ENCODE peak calls at places on chromosomes 7 and 10, in four cellular contexts. K is HepG2, T is K562, U is HCT116. C is an unnamed sample.

GRCh38 chr10:80196270-80196949 is 8.9 kb downstream of the ANXA11 start:
- DNase-seq in K (peak; percentile 90), U (peak; percentile 90), T (no peak), C (no peak)

GRCh38 chr10:70250956-70251680 is 17.9 kb upstream of the PPA1 start:
- DNase-seq in U (no peak), K (no peak), T (no peak), C (no peak)

GRCh38 chr10:95414844-95415545 is 124.2 kb upstream of the PDLIM1 start:
- DNase-seq in T (no peak), K (no peak), U (no peak), C (no peak)

GRCh38 chr7:11203688-11204087 is 230.0 kb downstream of the PHF14 start:
- DNase-seq in K (no peak), T (no peak), U (no peak), C (no peak)

GRCh38 chr10:103693812-103694205 is 161.6 kb downstream of the SH3PXD2A start:
- DNase-seq in T (no peak), K (no peak), U (no peak), C (no peak)

GRCh38 chr7:144854839-144855424 is 19.1 kb upstream of the TPK1 start:
- DNase-seq in U (peak; percentile 42), T (peak; percentile 45), K (peak; percentile 4), C (no peak)

GRCh38 chr7:64655811-64656210 is 10.1 kb upstream of the ZNF107 start:
- DNase-seq in U (no peak), T (no peak), K (no peak), C (no peak)

GRCh38 chr7:150449206-150449956 is 1.0 kb upstream of the GIMAP8 start:
- DNase-seq in U (no peak), T (no peak), K (no peak), C (no peak)

GRCh38 chr10:98020784-98021183 is 9.6 kb downstream of the CRTAC1 start:
- DNase-seq in T (no peak), U (no peak), K (no peak), C (no peak)

GRCh38 chr10:98019784-98020183 is 10.6 kb downstream of the CRTAC1 start:
- DNase-seq in T (no peak), K (no peak), U (no peak), C (no peak)

GRCh38 chr10:98023024-98023423 is 7.4 kb downstream of the CRTAC1 start:
- DNase-seq in K (no peak), T (no peak), U (no peak), C (no peak)

GRCh38 chr10:98016781-98017475 is 13.5 kb downstream of the CRTAC1 start:
- DNase-seq in U (no peak), T (no peak), K (no peak), C (no peak)

GRCh38 chr10:98020254-98020653 is 10.2 kb downstream of the CRTAC1 start:
- DNase-seq in U (no peak), K (no peak), T (no peak), C (no peak)
- TF ChIP-seq TCF7L2 in U (no peak), K (no peak), T (no peak), C (no peak)

DNA sequence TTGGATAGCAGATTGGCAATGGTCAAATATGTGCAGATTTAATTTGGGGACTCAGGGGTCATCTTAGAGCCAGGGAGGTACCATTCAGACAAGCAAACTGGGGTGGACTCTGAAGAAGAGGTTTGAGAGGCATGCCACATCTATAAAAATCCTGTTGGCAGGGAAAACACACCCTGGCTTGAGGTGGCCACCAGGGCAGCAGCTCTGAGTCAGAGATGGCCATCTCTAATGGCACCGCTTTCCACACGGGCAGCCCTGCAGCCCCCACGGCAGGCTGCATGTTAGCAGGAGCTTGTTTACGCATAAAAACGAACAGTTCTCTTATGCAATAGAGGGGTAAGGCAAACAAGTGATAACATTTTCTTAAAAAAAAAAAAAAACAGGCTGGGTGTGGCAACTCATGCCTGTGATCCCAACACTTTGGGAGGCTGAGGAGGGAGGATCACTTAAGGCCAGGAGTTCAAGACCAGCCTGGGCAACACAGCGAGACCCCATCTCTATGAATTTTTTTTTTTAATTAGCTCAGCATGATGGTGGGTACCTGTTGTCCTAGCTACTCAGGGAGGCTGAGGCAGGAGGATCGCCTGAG is 14.9 kb downstream of the DLG5 start:
- DNase-seq in K (peak; percentile 77), T (peak; percentile 59), U (no peak), C (no peak)
- TF ChIP-seq CTCF in K (peak; percentile 29), T (no peak), U (no peak), C (no peak)

GRCh38 chr7:22110227-22110839 is 164.6 kb upstream of the CDCA7L start:
- DNase-seq in T (peak; percentile 86), K (peak; percentile 81), U (peak; percentile 74), C (peak; percentile 78)

GRCh38 chr7:22109761-22110160 is 164.1 kb upstream of the CDCA7L start:
- DNase-seq in U (peak; percentile 6), K (peak; percentile 65), T (peak; percentile 71), C (no peak)

GRCh38 chr7:22113041-22113440 is 167.3 kb upstream of the CDCA7L start:
- DNase-seq in T (no peak), K (no peak), U (no peak), C (no peak)

GRCh38 chr7:22111661-22112060 is 166.0 kb upstream of the CDCA7L start:
- DNase-seq in U (no peak), T (no peak), K (no peak), C (no peak)

DNA sequence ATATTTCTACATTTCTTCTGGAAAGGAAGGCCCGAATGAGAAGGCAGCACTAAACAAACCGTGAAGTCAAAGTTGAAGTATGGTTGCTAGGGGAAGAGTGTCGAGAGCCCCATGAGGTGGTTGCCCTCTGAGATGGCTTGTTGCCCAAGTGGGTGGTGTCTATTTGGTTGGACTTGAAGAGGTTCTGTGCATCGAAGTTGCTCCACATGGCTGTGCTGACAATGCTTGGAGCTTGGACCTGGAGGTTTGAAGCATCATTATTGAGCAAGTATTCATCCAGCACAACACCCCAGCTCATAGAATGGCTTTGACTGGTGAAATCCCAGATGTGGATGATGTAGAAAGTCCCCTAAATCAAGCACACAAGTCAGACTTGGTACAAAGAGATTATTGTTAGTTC is 165.2 kb upstream of the CDCA7L start:
- DNase-seq in U (no peak), K (peak; percentile 9), T (no peak), C (no peak)
- H3K27ac ChIP-seq in U (no peak overlapping the region), K (no peak overlapping the region), T (no peak overlapping the region), C (no peak overlapping the region)

GRCh38 chr7:107208046-107208458 is 39.2 kb downstream of the HBP1 start:
- DNase-seq in U (no peak), T (no peak), K (no peak), C (no peak)

GRCh38 chr7:107206706-107207105 is 37.9 kb downstream of the HBP1 start:
- DNase-seq in T (no peak), U (no peak), K (no peak), C (no peak)

GRCh38 chr7:107207459-107207858 is 38.7 kb downstream of the HBP1 start:
- DNase-seq in T (no peak), U (no peak), K (no peak), C (no peak)

GRCh38 chr7:107208563-107208962 is 39.8 kb downstream of the HBP1 start:
- DNase-seq in K (no peak), U (no peak), T (peak; percentile 54), C (no peak)

GRCh38 chr7:107206136-107206535 is 37.3 kb downstream of the HBP1 start:
- DNase-seq in T (no peak), U (no peak), K (no peak), C (no peak)
- TF ChIP-seq TCF7L2 in T (no peak), U (no peak), K (no peak), C (no peak)

DNA sequence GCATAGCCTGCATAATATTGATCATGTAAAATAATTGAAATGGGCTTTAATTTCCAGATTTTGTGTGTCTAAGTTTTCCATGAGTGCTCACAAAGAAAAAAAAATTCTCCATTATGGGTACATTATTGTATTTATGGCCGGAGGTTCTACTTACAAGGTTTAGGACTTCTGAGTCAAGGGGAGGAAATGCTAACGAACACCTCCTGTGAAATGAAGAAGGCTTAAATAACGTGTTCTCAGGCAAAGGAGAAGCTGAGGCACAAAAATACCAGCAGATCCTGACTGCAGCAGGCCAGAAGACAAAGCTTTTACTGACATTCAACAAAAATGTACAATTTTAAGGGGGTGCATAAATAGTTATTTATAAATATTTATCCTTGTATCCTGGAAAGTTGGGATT is 114.1 kb downstream of the RNF133 start:
- DNase-seq in T (no peak), U (no peak), K (no peak), C (no peak)
- TF ChIP-seq CTCF in T (no peak), U (no peak), K (no peak), C (no peak)

GRCh38 chr7:141674702-141675101 is 27.3 kb downstream of the DENND11 start:
- DNase-seq in K (no peak), T (peak; percentile 50), U (no peak), C (no peak)
- H3K27ac ChIP-seq in K (no peak overlapping the region), T (no peak overlapping the region), U (no peak overlapping the region), C (no peak overlapping the region)